ENCODE peak calls at places on chromosomes 6 and 20, in seven cellular contexts. C is H9; K is activated T-helper 1 cell treated with anti-CD3 and anti-CD28 coated beads, Interleukin-12 subunit alpha, Interleukin-12 subunit beta, Interleukin-2, Interleukin-4 antibody, amounts not matched to agents 30 ng/mL and 10 ng/mL and 1 ng/mL, durations not matched to agents 14 hours and 24 hours and 36 hours; G is T-helper 2 cell; I is NCI-H2081; Z is H1; U is fibroblast of mammary gland. S is an unnamed sample.
A peak's percentile ranks its signal among the peaks of the same experiment; 100 is the strongest.

GRCh38 chr6:108598316-108598863 is 37.7 kb downstream of the FOXO3 start:
- DNase-seq in U (peak; percentile 92), C (no peak), I (no peak), K (no peak), Z (no peak), G (no peak), S (peak; percentile 77)

GRCh38 chr6:81981812-81982211 is 229.3 kb upstream of the TENT5A start:
- DNase-seq in Z (no peak), C (no peak), U (peak; percentile 69), G (no peak), K (no peak), I (no peak), S (no peak)

GRCh38 chr20:62900052-62900691 is 26.1 kb downstream of the DIDO1 start:
- DNase-seq in C (peak; percentile 93), I (peak; percentile 63), G (peak; percentile 43), U (peak; percentile 71), K (peak; percentile 60), Z (peak; percentile 88), S (peak; percentile 36)

GRCh38 chr6:111527367-111527766 is 44.3 kb upstream of the REV3L start:
- DNase-seq in U (no peak), G (no peak), C (no peak), I (no peak), Z (no peak), K (no peak), S (no peak)

GRCh38 chr20:43917380-43917779 is 2.7 kb downstream of the TOX2 start:
- DNase-seq in Z (no peak), I (no peak), K (no peak), U (no peak), G (no peak), C (no peak), S (no peak)

GRCh38 chr20:10519361-10520048 is 84.4 kb downstream of the SLX4IP start:
- DNase-seq in Z (no peak), U (peak; percentile 79), I (no peak), K (no peak), C (no peak), G (no peak), S (peak; percentile 19)

GRCh38 chr20:16675165-16675564 is 54.7 kb upstream of the SNRPB2 start:
- DNase-seq in G (no peak), Z (no peak), U (no peak), K (no peak), C (no peak), I (no peak), S (no peak)

GRCh38 chr6:11055127-11055627 is 11.1 kb upstream of the ELOVL2 start:
- DNase-seq in Z (no peak), G (no peak), C (no peak), I (no peak), K (no peak), U (peak; percentile 56), S (no peak)

GRCh38 chr20:63686492-63687321 is 9.7 kb upstream of the TNFRSF6B start:
- DNase-seq in G (no peak), I (no peak), C (no peak), U (peak; percentile 90), Z (no peak), K (no peak), S (no peak)

GRCh38 chr6:38114976-38115632 is 295.6 kb downstream of the ZFAND3 start:
- DNase-seq in Z (no peak), U (no peak), C (no peak), K (no peak), G (no peak), I (no peak), S (no peak)

GRCh38 chr6:2850480-2851150 is 9.0 kb upstream of the SERPINB1 start:
- DNase-seq in Z (no peak), C (no peak), I (no peak), K (no peak), U (no peak), G (no peak), S (no peak)

GRCh38 chr6:53299331-53299835 is 49.4 kb downstream of the ELOVL5 start:
- DNase-seq in C (no peak), Z (no peak), G (no peak), I (no peak), K (no peak), U (no peak), S (no peak)

GRCh38 chr6:54860739-54861138 is 14.2 kb downstream of the FAM83B start:
- DNase-seq in G (no peak), Z (no peak), K (no peak), U (peak; percentile 52), I (no peak), C (no peak), S (no peak)

GRCh38 chr6:111812080-111813038 is 60.9 kb downstream of the FYN start:
- DNase-seq in K (no peak), U (no peak), Z (no peak), G (no peak), C (no peak), I (no peak), S (no peak)

GRCh38 chr6:85364354-85364753 is 85.5 kb upstream of the NT5E start:
- DNase-seq in Z (no peak), G (no peak), I (no peak), K (no peak), U (peak; percentile 85), C (no peak), S (no peak)

GRCh38 chr6:11194399-11195274 is 37.8 kb downstream of the NEDD9 start:
- DNase-seq in Z (no peak), K (no peak), C (no peak), G (no peak), U (peak; percentile 52), I (no peak), S (no peak)

GRCh38 chr6:143397229-143398222 is 53.0 kb downstream of the ADAT2 start:
- DNase-seq in U (peak; percentile 86), Z (no peak), C (peak; percentile 70), G (no peak), K (no peak), I (peak; percentile 15), S (no peak)

GRCh38 chr6:155314773-155315515 is 660 bp upstream of the TFB1M start:
- DNase-seq in I (peak; percentile 87), K (no peak), U (peak; percentile 95), G (no peak), C (no peak), Z (no peak), S (peak; percentile 71)

GRCh38 chr6:147765541-147765940 is 257.1 kb downstream of the SAMD5 start:
- DNase-seq in Z (no peak), K (no peak), I (no peak), C (no peak), U (no peak), G (no peak), S (no peak)

GRCh38 chr20:14845199-14846160 is 508.1 kb upstream of the FLRT3 start:
- DNase-seq in U (no peak), K (no peak), G (no peak), I (no peak), Z (no peak), C (no peak), S (no peak)

GRCh38 chr6:10082385-10082784 is 332.5 kb downstream of the TFAP2A start:
- DNase-seq in C (no peak), U (no peak), K (no peak), Z (no peak), I (no peak), G (no peak), S (no peak)